ENCODE peak calls at places on chromosomes 3 and 15, in nine cellular contexts. W is transverse colon, I is esophagus squamous epithelium, T is brain microvascular endothelial cell, E is body of pancreas, R is fibroblast of mammary gland, Z is upper lobe of left lung, V is kidney epithelial cell, U is epithelial cell of esophagus. B is an unnamed sample.
A peak's percentile ranks its signal among the peaks of the same experiment; 100 is the strongest.

GRCh38 chr3:53844262-53845102 is 1.7 kb downstream of the CHDH start:
- DNase-seq in I (no peak), Z (no peak), V (no peak), U (peak; percentile 4), E (peak; percentile 61), W (peak; percentile 47), R (no peak), T (no peak), B (no peak)

GRCh38 chr15:42128476-42128875 is 28.0 kb downstream of the PLA2G4F start:
- DNase-seq in U (no peak), W (no peak), I (no peak), V (no peak), R (no peak), Z (no peak), E (no peak), T (no peak), B (no peak)

GRCh38 chr3:113878403-113878802 is 39.8 kb downstream of the GRAMD1C start:
- DNase-seq in R (no peak), W (no peak), Z (no peak), E (no peak), U (no peak), T (no peak), I (no peak), V (no peak), B (no peak)

GRCh38 chr3:152196782-152197181 is 71.9 kb upstream of the MBNL1 start:
- DNase-seq in T (no peak), W (no peak), V (no peak), U (no peak), Z (no peak), I (no peak), E (no peak), R (no peak), B (no peak)

GRCh38 chr3:170992854-170993253 is 33.7 kb downstream of the SLC2A2 start:
- DNase-seq in T (no peak), V (no peak), U (peak; percentile 85), I (no peak), Z (no peak), E (no peak), R (peak; percentile 58), W (no peak), B (no peak)

GRCh38 chr3:111690242-111690641 is 95.1 kb upstream of the ZBED2 start:
- DNase-seq in E (no peak), V (no peak), W (no peak), I (no peak), R (peak; percentile 20), U (peak; percentile 36), Z (no peak), T (peak; percentile 78), B (no peak)

GRCh38 chr3:127056281-127056680 is 73.4 kb downstream of the PLXNA1 start:
- DNase-seq in E (no peak), T (no peak), U (no peak), I (no peak), W (no peak), R (no peak), Z (peak; percentile 56), V (no peak), B (no peak)

GRCh38 chr15:76863123-76863522 is 42.0 kb downstream of the SCAPER start:
- DNase-seq in I (no peak), T (no peak), R (no peak), U (no peak), W (no peak), V (no peak), Z (no peak), E (no peak), B (no peak)

GRCh38 chr3:55661141-55661540 is 174.0 kb upstream of the WNT5A start:
- DNase-seq in Z (no peak), R (no peak), V (no peak), E (no peak), W (no peak), U (no peak), I (no peak), T (no peak), B (no peak)

GRCh38 chr3:42753757-42754156 is 19.3 kb downstream of the CCDC13 start:
- DNase-seq in I (no peak), U (no peak), W (no peak), V (no peak), R (no peak), E (no peak), Z (no peak), T (no peak), B (no peak)

GRCh38 chr15:48565560-48566482 is 79.7 kb downstream of the FBN1 start:
- DNase-seq in W (no peak), U (peak; percentile 85), I (no peak), R (peak; percentile 98), Z (no peak), V (peak; percentile 23), E (no peak), T (peak; percentile 98), B (no peak)

GRCh38 chr15:73802336-73803105 is 49.4 kb upstream of the INSYN1 start:
- DNase-seq in W (no peak), I (no peak), V (no peak), E (no peak), R (no peak), U (no peak), T (no peak), Z (no peak), B (no peak)

GRCh38 chr3:182323126-182323727 is 470.1 kb upstream of the ATP11B start:
- DNase-seq in R (no peak), T (no peak), U (no peak), I (no peak), V (no peak), Z (no peak), W (no peak), E (no peak), B (no peak)

GRCh38 chr3:16477054-16477453 is 36.4 kb downstream of the RFTN1 start:
- DNase-seq in T (no peak), V (no peak), U (peak; percentile 48), I (no peak), R (peak; percentile 72), E (no peak), W (no peak), Z (no peak), B (no peak)

GRCh38 chr3:126807795-126808194 is 103.8 kb downstream of the CHCHD6 start:
- DNase-seq in U (peak; percentile 29), T (no peak), W (no peak), V (no peak), Z (no peak), R (peak; percentile 64), E (no peak), I (no peak), B (no peak)

GRCh38 chr15:62068071-62068786 is 1.5 kb downstream of the C2CD4A start:
- DNase-seq in T (no peak), V (no peak), R (peak; percentile 36), Z (peak; percentile 92), I (no peak), W (peak; percentile 51), U (peak; percentile 16), E (peak; percentile 65), B (peak; percentile 65)

GRCh38 chr3:174198199-174198598 is 660.9 kb upstream of the NAALADL2 start:
- DNase-seq in W (no peak), V (no peak), T (peak; percentile 64), R (peak; percentile 35), U (no peak), E (no peak), I (no peak), Z (no peak), B (no peak)

GRCh38 chr15:32803631-32804030 is 85.8 kb downstream of the GREM1 start:
- DNase-seq in E (no peak), V (no peak), Z (no peak), R (peak; percentile 51), I (no peak), W (no peak), T (no peak), U (peak; percentile 60), B (no peak)

GRCh38 chr15:32790352-32790999 is 72.7 kb downstream of the GREM1 start:
- DNase-seq in E (no peak), U (peak; percentile 9), T (no peak), I (no peak), R (peak; percentile 45), V (no peak), W (no peak), Z (no peak), B (no peak)

GRCh38 chr15:30928076-30928475 is 24.4 kb downstream of the FAN1 start:
- DNase-seq in T (no peak), E (no peak), V (no peak), U (no peak), I (no peak), R (no peak), W (no peak), Z (peak; percentile 33), B (no peak)

GRCh38 chr15:30929982-30930381 is 26.3 kb downstream of the FAN1 start:
- DNase-seq in I (no peak), V (no peak), T (no peak), E (no peak), U (no peak), Z (peak; percentile 16), R (no peak), W (no peak), B (no peak)

GRCh38 chr15:30927148-30927761 is 23.5 kb downstream of the FAN1 start:
- DNase-seq in V (no peak), Z (peak; percentile 24), T (no peak), U (no peak), W (no peak), I (no peak), E (no peak), R (no peak), B (no peak)

GRCh38 chr15:30930422-30930821 is 26.7 kb downstream of the FAN1 start:
- DNase-seq in U (no peak), T (no peak), R (no peak), Z (peak; percentile 13), V (no peak), E (no peak), W (no peak), I (no peak), B (no peak)

GRCh38 chr15:30929064-30929669 is 25.5 kb downstream of the FAN1 start:
- DNase-seq in T (no peak), I (no peak), W (no peak), V (no peak), U (no peak), Z (peak; percentile 61), R (no peak), E (peak; percentile 27), B (no peak)
- H3K4me3 ChIP-seq in T (no peak overlapping the region), I (no peak overlapping the region), W (no peak overlapping the region), V (no peak overlapping the region), U (no peak overlapping the region), Z (no peak overlapping the region), R (no peak overlapping the region), E (no peak overlapping the region), B (no peak overlapping the region)

GRCh38 chr3:82496890-82497560 is 735.6 kb upstream of the GBE1 start:
- DNase-seq in R (no peak), E (no peak), W (no peak), U (peak; percentile 56), T (no peak), Z (no peak), V (no peak), I (no peak), B (peak; percentile 49)
- TF ChIP-seq CTCF in R (no peak), E (peak; percentile 40), W (no peak), U (peak; percentile 57), T (no peak), Z (no peak), V (peak; percentile 19), I (peak; percentile 11), B (peak; percentile 68)

GRCh38 chr3:25429960-25430941 is 2.2 kb downstream of the RARB start:
- DNase-seq in Z (no peak), U (no peak), I (no peak), W (no peak), V (no peak), T (no peak), E (no peak), R (no peak), B (no peak)
- H3K4me3 ChIP-seq in Z (peak overlapping the region; percentile 55), U (no peak overlapping the region), I (peak overlapping the region; percentile 57), W (peak overlapping the region; percentile 46), V (peak overlapping the region; percentile 50), T (peak overlapping the region; percentile 90), E (no peak overlapping the region), R (no peak overlapping the region), B (no peak overlapping the region)

GRCh38 chr3:125322166-125322565 is 53.0 kb downstream of the ZNF148 start:
- DNase-seq in R (peak; percentile 90), U (peak; percentile 12), I (no peak), Z (no peak), V (no peak), T (no peak), E (no peak), W (no peak), B (peak; percentile 13)
- TF ChIP-seq CTCF in R (no peak), U (no peak), I (no peak), Z (no peak), V (no peak), T (no peak), E (no peak), W (no peak), B (no peak)